ENCODE peak calls at places on chromosomes 2 and 18, in five cellular contexts. B is NCI-H2171, R is G401, N is fibroblast of pulmonary artery, M is skeletal muscle cell. C is an unnamed sample.

GRCh38 chr2:158726906-158727592 is 68.1 kb upstream of the DAPL1 start:
- DNase-seq in B (no peak), R (no peak), N (peak), M (peak), C (peak)

GRCh38 chr2:223909048-223909741 is 35.9 kb downstream of the WDFY1 start:
- DNase-seq in B (no peak), R (no peak), N (no peak), M (no peak), C (no peak)

GRCh38 chr2:84450288-84451227 is 8.5 kb downstream of the SUCLG1 start:
- DNase-seq in B (peak), R (no peak), N (no peak), M (no peak), C (peak)

GRCh38 chr2:157838442-157839161 is 37.5 kb downstream of the ACVR1 start:
- DNase-seq in B (peak), R (no peak), N (peak), M (peak), C (peak)

GRCh38 chr18:47893939-47894699 is 36.3 kb downstream of the SMAD2 start:
- DNase-seq in B (no peak), R (no peak), N (peak), M (no peak), C (no peak)

GRCh38 chr2:642431-642815 is 34.8 kb downstream of the TMEM18 start:
- DNase-seq in B (no peak), R (no peak), N (no peak), M (no peak), C (no peak)

GRCh38 chr18:2027026-2027425 is 544.3 kb downstream of the METTL4 start:
- DNase-seq in B (no peak), R (no peak), N (no peak), M (no peak), C (no peak)

GRCh38 chr2:218295029-218295428 is 2.7 kb upstream of the TMBIM1 start:
- DNase-seq in B (no peak), R (no peak), N (peak), M (no peak), C (no peak)

GRCh38 chr2:107743274-107743673 is 83.4 kb upstream of the RGPD4 start:
- DNase-seq in B (no peak), R (no peak), N (no peak), M (no peak), C (no peak)

GRCh38 chr18:63881851-63882250 is 5.7 kb upstream of the SERPINB2 start:
- DNase-seq in B (no peak), R (no peak), N (peak), M (no peak), C (no peak)

GRCh38 chr18:39389800-39390379 is 1824.3 kb upstream of the CELF4 start:
- DNase-seq in B (no peak), R (no peak), N (peak), M (no peak), C (peak)

GRCh38 chr2:217223222-217223930 is 363.5 kb upstream of the TNP1 start:
- DNase-seq in B (no peak), R (no peak), N (peak), M (peak), C (no peak)

GRCh38 chr2:170341684-170342631 is 164.0 kb downstream of the MYO3B start:
- DNase-seq in B (peak), R (no peak), N (no peak), M (no peak), C (peak)

GRCh38 chr18:44895176-44895798 is 214.6 kb downstream of the SETBP1 start:
- DNase-seq in B (no peak), R (peak), N (peak), M (no peak), C (peak)

GRCh38 chr18:37403100-37403781 is 162.4 kb downstream of the CELF4 start:
- DNase-seq in B (peak), R (no peak), N (peak), M (peak), C (peak)

GRCh38 chr18:73752965-73753364 is 394.7 kb downstream of the FBXO15 start:
- DNase-seq in B (no peak), R (no peak), N (peak), M (no peak), C (no peak)

GRCh38 chr2:133531382-133531781 is 36.9 kb downstream of the NCKAP5 start:
- DNase-seq in B (no peak), R (no peak), N (no peak), M (no peak), C (no peak)

GRCh38 chr2:216683846-216684245 is 11.5 kb downstream of the IGFBP5 start:
- DNase-seq in B (no peak), R (no peak), N (peak), M (peak), C (no peak)

GRCh38 chr2:60550151-60550983 is 3.1 kb downstream of the BCL11A start:
- DNase-seq in B (peak), R (peak), N (peak), M (no peak), C (peak)

GRCh38 chr2:71071681-71072398 is 3.4 kb downstream of the NAGK start:
- DNase-seq in B (no peak), R (no peak), N (no peak), M (no peak), C (no peak)

GRCh38 chr18:73462092-73462491 is 594.3 kb upstream of the NETO1 start:
- DNase-seq in B (no peak), R (no peak), N (peak), M (peak), C (no peak)

GRCh38 chr2:160252278-160252887 is 52.3 kb upstream of the ITGB6 start:
- DNase-seq in B (peak), R (peak), N (peak), M (no peak), C (peak)

GRCh38 chr2:14540003-14540402 is 92.5 kb upstream of the LRATD1 start:
- DNase-seq in B (no peak), R (no peak), N (no peak), M (no peak), C (no peak)

GRCh38 chr18:76351961-76352581 is 143.0 kb downstream of the ZNF516 start:
- DNase-seq in B (peak), R (peak), N (peak), M (peak), C (no peak)

GRCh38 chr2:109343460-109343859 is 214.5 kb downstream of the SH3RF3 start:
- DNase-seq in B (peak), R (no peak), N (no peak), M (no peak), C (no peak)

GRCh38 chr2:143481728-143482127 is 352.5 kb downstream of the ARHGAP15 start:
- DNase-seq in B (no peak), R (no peak), N (no peak), M (no peak), C (no peak)

GRCh38 chr2:77521482-77521881 is 694 bp downstream of the LRRTM4 start:
- DNase-seq in B (no peak), R (no peak), N (no peak), M (no peak), C (no peak)

GRCh38 chr2:201984800-201985525 is 48.7 kb upstream of the FZD7 start:
- DNase-seq in B (no peak), R (peak), N (no peak), M (no peak), C (no peak)

GRCh38 chr2:144323946-144324345 is 196.0 kb downstream of the ZEB2 start:
- DNase-seq in B (no peak), R (no peak), N (no peak), M (no peak), C (no peak)

GRCh38 chr2:226943862-226944610 is 108.2 kb downstream of the RHBDD1 start:
- DNase-seq in B (no peak), R (no peak), N (no peak), M (no peak), C (no peak)

GRCh38 chr18:60624207-60624606 is 251.6 kb upstream of the MC4R start:
- DNase-seq in B (no peak), R (no peak), N (no peak), M (no peak), C (no peak)

GRCh38 chr2:230384986-230385385 is 31.0 kb upstream of the SP100 start:
- DNase-seq in B (no peak), R (no peak), N (no peak), M (no peak), C (no peak)

GRCh38 chr2:120395686-120396518 is 50.0 kb downstream of the INHBB start:
- DNase-seq in B (peak), R (no peak), N (no peak), M (no peak), C (peak)

GRCh38 chr2:223760838-223761502 is 76.4 kb downstream of the AP1S3 start:
- DNase-seq in B (no peak), R (no peak), N (peak), M (peak), C (no peak)

GRCh38 chr2:37558622-37559021 is 112.8 kb downstream of the CDC42EP3 start:
- DNase-seq in B (no peak), R (no peak), N (no peak), M (no peak), C (no peak)

GRCh38 chr2:529425-529824 is 147.8 kb downstream of the TMEM18 start:
- DNase-seq in B (peak), R (peak), N (peak), M (peak), C (peak)

GRCh38 chr2:30308280-30308679 is 76.9 kb downstream of the LBH start:
- DNase-seq in B (no peak), R (no peak), N (no peak), M (no peak), C (no peak)

GRCh38 chr2:237336131-237336530 is 77.8 kb downstream of the COL6A3 start:
- DNase-seq in B (no peak), R (no peak), N (no peak), M (no peak), C (no peak)